ENCODE peak calls at places on chromosome 6, in eight cellular contexts. P is tibial nerve, S is A549, Q is colonic mucosa, D is lower lobe of right lung, X is upper lobe of right lung, N is sigmoid colon, W is pancreas. H is an unnamed sample.

GRCh38 chr6:75747985-75748742 is 875 bp upstream of the MYO6 start:
- DNase-seq in S (peak), P (no peak), N (no peak), W (no peak), Q (no peak), X (no peak), D (no peak), H (no peak)

GRCh38 chr6:168052291-168052891 is 26.6 kb downstream of the FRMD1 start:
- DNase-seq in N (no peak), W (no peak), P (no peak), Q (peak), S (no peak), D (no peak), X (no peak), H (no peak)

GRCh38 chr6:54847799-54848597 is 1.4 kb downstream of the FAM83B start:
- DNase-seq in S (no peak), D (no peak), P (no peak), W (no peak), N (no peak), Q (peak), X (no peak), H (no peak)

GRCh38 chr6:132478697-132479096 is 34.2 kb downstream of the STX7 start:
- DNase-seq in W (no peak), S (no peak), N (no peak), X (no peak), Q (no peak), D (no peak), P (no peak), H (no peak)

GRCh38 chr6:62285612-62286469 is at the start of gene KHDRBS2:
- DNase-seq in D (peak), S (peak), Q (peak), N (peak), W (peak), P (peak), X (peak), H (peak)

GRCh38 chr6:161198781-161199505 is 74.9 kb downstream of the AGPAT4 start:
- DNase-seq in S (no peak), X (no peak), P (no peak), N (no peak), Q (no peak), D (no peak), W (no peak), H (no peak)

GRCh38 chr6:68559052-68559451 is 76.0 kb upstream of the ADGRB3 start:
- DNase-seq in S (no peak), N (no peak), Q (no peak), X (no peak), P (no peak), D (no peak), W (no peak), H (no peak)

GRCh38 chr6:30447237-30447636 is 42.1 kb upstream of the HLA-E start:
- DNase-seq in W (no peak), X (no peak), P (no peak), N (no peak), S (peak), D (no peak), Q (no peak), H (no peak)

GRCh38 chr6:157396026-157396425 is 15.0 kb downstream of the ZDHHC14 start:
- DNase-seq in D (no peak), W (no peak), Q (no peak), N (no peak), X (no peak), P (no peak), S (no peak), H (no peak)

GRCh38 chr6:93799226-93799625 is 379.9 kb upstream of the EPHA7 start:
- DNase-seq in P (no peak), N (no peak), X (no peak), Q (no peak), W (no peak), S (no peak), D (no peak), H (no peak)

GRCh38 chr6:116144590-116144989 is 18.7 kb upstream of the COL10A1 start:
- DNase-seq in P (no peak), D (no peak), X (no peak), Q (no peak), S (no peak), W (no peak), N (no peak), H (no peak)

GRCh38 chr6:39294899-39295298 is 19.3 kb downstream of the KCNK17 start:
- DNase-seq in P (no peak), X (no peak), Q (no peak), S (no peak), N (no peak), W (no peak), D (no peak), H (no peak)

GRCh38 chr6:30396833-30397479 is 52.0 kb downstream of the RPP21 start:
- DNase-seq in N (peak), D (peak), W (peak), S (peak), P (peak), X (peak), Q (peak), H (peak)

GRCh38 chr6:28824793-28825731 is 98.7 kb downstream of the TRIM27 start:
- DNase-seq in X (no peak), W (no peak), Q (no peak), P (no peak), S (no peak), N (no peak), D (no peak), H (no peak)

GRCh38 chr6:29723666-29724588 is 693 bp downstream of the HLA-F start:
- DNase-seq in X (peak), P (peak), Q (peak), N (no peak), D (peak), W (peak), S (no peak), H (peak)

GRCh38 chr6:23176883-23177282 is 607.5 kb downstream of the HDGFL1 start:
- DNase-seq in S (no peak), N (no peak), D (no peak), P (no peak), X (no peak), Q (no peak), W (no peak), H (no peak)
- TF ChIP-seq CTCF in S (no peak), N (no peak), D (no peak), P (no peak), X (no peak), Q (no peak), W (no peak), H (peak)

GRCh38 chr6:41074692-41075436 is 2.1 kb downstream of the NFYA start:
- DNase-seq in P (no peak), S (no peak), Q (no peak), D (no peak), W (no peak), N (no peak), X (no peak), H (no peak)
- H3K27ac ChIP-seq in P (peak), S (no peak), Q (peak), D (peak), W (peak), N (peak), X (peak), H (peak)

GRCh38 chr6:51843470-51844390 is 243.7 kb downstream of the PKHD1 start:
- DNase-seq in N (no peak), Q (no peak), P (no peak), X (no peak), W (no peak), D (no peak), S (no peak), H (no peak)

GRCh38 chr6:51846531-51846930 is 240.9 kb downstream of the PKHD1 start:
- DNase-seq in P (no peak), D (no peak), X (no peak), Q (no peak), N (no peak), W (no peak), S (no peak), H (no peak)

GRCh38 chr6:51842487-51843469 is 244.6 kb downstream of the PKHD1 start:
- DNase-seq in N (no peak), D (no peak), W (no peak), P (no peak), S (no peak), X (no peak), Q (no peak), H (no peak)

GRCh38 chr6:51842066-51842465 is 245.3 kb downstream of the PKHD1 start:
- DNase-seq in X (no peak), D (no peak), W (no peak), S (no peak), N (no peak), P (no peak), Q (no peak), H (no peak)

DNA sequence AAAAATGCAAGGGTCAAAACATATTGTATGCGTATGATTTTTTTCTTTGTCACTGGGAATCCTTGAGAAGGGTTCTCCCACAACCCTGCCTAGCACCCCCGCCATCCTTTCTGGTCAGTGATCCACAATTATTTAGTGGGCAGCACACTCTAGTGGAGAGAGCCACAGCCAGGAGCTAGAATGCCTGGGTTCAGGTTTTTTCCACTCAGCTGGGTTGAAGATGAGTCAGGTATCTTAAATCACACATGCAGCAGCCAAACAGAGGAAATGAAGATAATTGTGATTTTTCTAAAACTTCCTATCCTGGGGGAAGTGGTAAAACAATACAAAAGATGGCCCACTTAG is 243.1 kb downstream of the PKHD1 start:
- DNase-seq in P (no peak), Q (no peak), W (no peak), N (no peak), D (no peak), X (no peak), S (no peak), H (no peak)
- TF ChIP-seq CTCF in P (peak), Q (no peak), W (no peak), N (no peak), D (no peak), X (no peak), S (no peak), H (no peak)

DNA sequence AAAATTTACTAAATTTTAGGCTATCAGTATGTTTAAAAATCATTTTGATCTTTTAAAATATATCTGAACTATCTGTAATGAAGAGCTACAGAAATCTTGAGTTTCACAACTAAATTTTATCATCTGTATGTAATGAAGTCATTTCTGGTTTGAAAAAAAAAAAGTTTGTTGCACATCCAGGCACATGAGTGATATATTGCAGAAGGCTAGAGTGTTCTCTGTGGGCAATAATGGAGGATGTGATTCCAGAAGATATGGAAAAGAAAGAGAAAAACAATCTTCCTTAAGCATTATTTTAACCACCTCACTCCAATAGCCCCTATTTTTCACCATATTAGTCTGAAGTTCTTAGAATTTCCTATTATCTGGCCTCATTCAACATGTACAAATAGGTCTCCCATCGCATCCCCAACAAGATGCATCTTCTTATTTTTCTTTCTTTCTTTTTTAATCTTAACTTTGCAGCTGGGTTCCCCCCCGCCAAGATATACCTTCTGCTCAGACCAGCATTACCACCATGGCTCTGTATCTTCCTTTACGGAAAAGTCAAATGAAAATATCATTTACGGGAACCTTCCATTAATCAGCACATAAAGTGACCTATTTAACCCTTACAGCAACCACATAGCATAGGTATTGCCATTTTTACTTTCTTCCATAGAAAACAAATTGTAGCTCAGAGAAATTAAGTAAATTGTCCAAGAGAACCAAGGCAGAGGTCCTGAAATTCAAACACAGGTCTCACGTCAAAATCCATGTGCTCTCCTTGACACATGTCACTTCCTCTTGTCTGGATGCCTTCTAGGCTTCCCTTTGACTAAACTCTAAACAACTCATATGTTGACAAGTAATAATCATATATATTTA is 116.9 kb downstream of the KIF13A start:
- DNase-seq in S (no peak), W (no peak), D (no peak), Q (no peak), N (no peak), X (no peak), P (no peak), H (no peak)
- H3K27ac ChIP-seq in S (no peak), W (no peak), D (no peak), Q (no peak), N (peak), X (no peak), P (no peak), H (peak)

GRCh38 chr6:56091159-56091869 is 156.1 kb downstream of the COL21A1 start:
- DNase-seq in W (no peak), D (no peak), S (no peak), N (no peak), X (no peak), Q (no peak), P (no peak), H (peak)
- TF ChIP-seq CTCF in W (no peak), D (no peak), S (no peak), N (no peak), X (no peak), Q (no peak), P (no peak), H (no peak)

GRCh38 chr6:146859206-146859605 is 260.4 kb downstream of the ADGB start:
- DNase-seq in X (no peak), P (no peak), Q (no peak), W (no peak), N (no peak), S (no peak), D (no peak), H (no peak)

GRCh38 chr6:146859795-146860495 is 261.2 kb downstream of the ADGB start:
- DNase-seq in D (no peak), Q (no peak), S (no peak), X (no peak), N (no peak), P (no peak), W (no peak), H (no peak)

GRCh38 chr6:146861029-146861563 is 262.3 kb downstream of the ADGB start:
- DNase-seq in Q (no peak), X (no peak), W (no peak), N (no peak), S (no peak), D (no peak), P (no peak), H (no peak)

GRCh38 chr6:146861716-146862115 is 262.9 kb downstream of the ADGB start:
- DNase-seq in P (no peak), X (no peak), S (no peak), Q (no peak), W (no peak), D (no peak), N (no peak), H (no peak)

GRCh38 chr6:146860583-146860982 is 261.8 kb downstream of the ADGB start:
- DNase-seq in D (no peak), Q (no peak), S (no peak), X (no peak), P (no peak), N (no peak), W (no peak), H (no peak)
- H3K27ac ChIP-seq in D (no peak), Q (no peak), S (no peak), X (no peak), P (no peak), N (no peak), W (no peak), H (no peak)

GRCh38 chr6:12309070-12309469 is 18.9 kb downstream of the EDN1 start:
- DNase-seq in P (no peak), D (no peak), Q (no peak), N (no peak), S (no peak), X (no peak), W (no peak), H (no peak)

GRCh38 chr6:12313992-12314589 is 23.9 kb downstream of the EDN1 start:
- DNase-seq in W (peak), N (no peak), P (no peak), Q (peak), X (no peak), S (no peak), D (no peak), H (no peak)

GRCh38 chr6:12312736-12313135 is 22.6 kb downstream of the EDN1 start:
- DNase-seq in P (no peak), S (no peak), N (no peak), Q (no peak), X (no peak), W (no peak), D (no peak), H (no peak)

GRCh38 chr6:12313311-12313991 is 23.3 kb downstream of the EDN1 start:
- DNase-seq in P (no peak), S (no peak), W (no peak), X (no peak), D (no peak), N (no peak), Q (no peak), H (no peak)

GRCh38 chr6:12311106-12311505 is 20.9 kb downstream of the EDN1 start:
- DNase-seq in W (no peak), X (no peak), Q (no peak), S (no peak), D (no peak), N (no peak), P (no peak), H (no peak)
- TF ChIP-seq CTCF in W (no peak), X (peak), Q (no peak), S (peak), D (no peak), N (no peak), P (no peak), H (no peak)

GRCh38 chr6:11277275-11278206 is 45.1 kb upstream of the NEDD9 start:
- DNase-seq in S (peak), P (no peak), X (no peak), D (no peak), Q (no peak), W (no peak), N (no peak), H (no peak)

GRCh38 chr6:11276911-11277274 is 44.4 kb upstream of the NEDD9 start:
- DNase-seq in W (no peak), X (no peak), P (no peak), S (no peak), N (no peak), Q (no peak), D (no peak), H (no peak)

GRCh38 chr6:11279213-11279780 is 46.8 kb upstream of the NEDD9 start:
- DNase-seq in W (no peak), N (no peak), X (no peak), D (no peak), Q (no peak), P (peak), S (no peak), H (no peak)

GRCh38 chr6:11276228-11276627 is 43.8 kb upstream of the NEDD9 start:
- DNase-seq in N (no peak), P (no peak), W (no peak), X (no peak), S (no peak), Q (peak), D (no peak), H (no peak)

GRCh38 chr6:11278207-11278559 is 45.7 kb upstream of the NEDD9 start:
- DNase-seq in Q (no peak), P (no peak), X (no peak), S (no peak), D (no peak), N (no peak), W (no peak), H (no peak)
- H3K27ac ChIP-seq in Q (no peak), P (peak), X (peak), S (peak), D (peak), N (no peak), W (no peak), H (peak)

H was measured in heart right ventricle.